ENCODE peak calls at places on chromosomes 2 and 18, in nine cellular contexts. E, H, G, V, O, N, M, F and I are unnamed samples.
A peak's percentile ranks its signal among the peaks of the same experiment; 100 is the strongest.

GRCh38 chr2:20593072-20594034 is 57.5 kb downstream of the HS1BP3 start:
- DNase-seq in O (peak; percentile 69), M (peak; percentile 77), H (peak; percentile 93), F (peak; percentile 97), G (no peak), E (peak; percentile 95), V (no peak), N (no peak), I (peak; percentile 89)

GRCh38 chr2:26849056-26850001 is 1.4 kb downstream of the DPYSL5 start:
- DNase-seq in O (no peak), E (peak; percentile 69), G (no peak), V (no peak), N (no peak), M (no peak), F (no peak), H (no peak), I (peak; percentile 7)

GRCh38 chr2:102141915-102142828 is at the start of gene IL1R1:
- DNase-seq in G (no peak), M (peak; percentile 92), E (peak; percentile 96), O (peak; percentile 84), F (peak; percentile 85), N (peak; percentile 81), V (no peak), H (peak; percentile 80), I (peak; percentile 96)

GRCh38 chr2:27303093-27304025 is 4.9 kb downstream of the UCN start:
- DNase-seq in G (no peak), E (no peak), M (no peak), N (peak; percentile 73), V (peak; percentile 73), O (peak; percentile 43), H (peak; percentile 72), F (peak; percentile 83), I (peak; percentile 77)

GRCh38 chr2:203673933-203674332 is 32.5 kb upstream of the CD28 start:
- DNase-seq in M (no peak), O (no peak), E (no peak), N (peak; percentile 93), G (peak; percentile 74), H (no peak), V (no peak), F (peak; percentile 50), I (peak; percentile 74)

GRCh38 chr2:18319987-18320386 is 240.5 kb downstream of the RDH14 start:
- DNase-seq in G (no peak), H (peak; percentile 47), M (no peak), V (no peak), E (no peak), O (no peak), N (no peak), F (no peak), I (no peak)

GRCh38 chr2:197079832-197080555 is 153.5 kb upstream of the PGAP1 start:
- DNase-seq in G (no peak), N (peak; percentile 39), V (no peak), F (no peak), M (no peak), E (no peak), O (no peak), H (peak; percentile 58), I (no peak)

GRCh38 chr2:229634574-229635185 is 79.7 kb downstream of the DNER start:
- DNase-seq in G (no peak), N (no peak), H (no peak), E (no peak), V (no peak), O (no peak), F (no peak), M (no peak), I (no peak)

GRCh38 chr18:24198461-24198860 is 59.6 kb downstream of the CABYR start:
- DNase-seq in O (no peak), H (no peak), E (no peak), G (no peak), V (no peak), N (no peak), F (no peak), M (no peak), I (no peak)

GRCh38 chr2:235598842-235599531 is 105.1 kb downstream of the AGAP1 start:
- DNase-seq in G (no peak), N (no peak), M (no peak), O (no peak), F (no peak), H (peak; percentile 38), E (no peak), V (no peak), I (no peak)

GRCh38 chr2:157305713-157306110 is 19.9 kb downstream of the ERMN start:
- DNase-seq in E (no peak), O (no peak), H (peak; percentile 5), V (no peak), M (no peak), F (no peak), N (no peak), G (no peak), I (no peak)

GRCh38 chr2:152618188-152618564 is 99.1 kb downstream of the PRPF40A start:
- DNase-seq in G (no peak), E (no peak), H (no peak), M (no peak), N (no peak), V (no peak), O (no peak), F (no peak), I (no peak)

GRCh38 chr2:219368690-219369108 is 19.0 kb downstream of the DNPEP start:
- DNase-seq in G (no peak), N (peak; percentile 88), V (no peak), M (no peak), O (no peak), H (peak; percentile 90), E (no peak), F (peak; percentile 91), I (peak; percentile 81)

GRCh38 chr18:74083071-74083954 is 64.3 kb downstream of the FBXO15 start:
- DNase-seq in O (no peak), N (peak; percentile 8), F (no peak), M (no peak), G (no peak), E (no peak), H (no peak), V (no peak), I (peak; percentile 6)

GRCh38 chr2:19900536-19901200 is 1.1 kb downstream of the TTC32 start:
- DNase-seq in O (no peak), M (no peak), N (peak; percentile 23), G (no peak), H (no peak), E (no peak), F (peak; percentile 12), V (no peak), I (no peak)

GRCh38 chr18:34928754-34929335 is 112.4 kb upstream of the MAPRE2 start:
- DNase-seq in E (no peak), H (no peak), G (no peak), V (no peak), O (no peak), F (no peak), N (no peak), M (no peak), I (no peak)

GRCh38 chr2:96762529-96763253 is 2.0 kb downstream of the CNNM4 start:
- DNase-seq in H (no peak), F (peak; percentile 22), G (no peak), M (no peak), N (no peak), E (no peak), V (no peak), O (no peak), I (peak; percentile 55)

GRCh38 chr2:96760986-96761832 is 507 bp downstream of the CNNM4 start:
- DNase-seq in E (peak; percentile 90), M (peak; percentile 77), V (no peak), O (peak; percentile 43), G (no peak), F (peak; percentile 30), H (no peak), N (peak; percentile 28), I (peak; percentile 60)

GRCh38 chr2:173860566-173860965 is 104.6 kb downstream of the SP3 start:
- DNase-seq in V (no peak), F (no peak), N (no peak), O (no peak), M (no peak), H (no peak), E (no peak), G (no peak), I (no peak)

GRCh38 chr18:53909668-53910067 is 314.8 kb downstream of the MBD2 start:
- DNase-seq in G (peak; percentile 15), O (no peak), M (no peak), N (peak; percentile 50), F (peak; percentile 13), V (no peak), E (no peak), H (peak; percentile 1), I (peak; percentile 22)
- TF ChIP-seq CTCF in G (peak; percentile 62), O (no peak), M (peak; percentile 48), N (peak; percentile 74), F (peak; percentile 54), V (peak; percentile 7), E (peak; percentile 23), H (peak; percentile 22), I (peak; percentile 24)

GRCh38 chr18:45837283-45838070 is 12.0 kb downstream of the SIGLEC15 start:
- DNase-seq in F (peak; percentile 62), M (peak; percentile 83), V (no peak), O (peak; percentile 60), H (no peak), N (peak; percentile 49), E (peak; percentile 81), G (no peak), I (peak; percentile 84)
- TF ChIP-seq CTCF in F (no peak), M (peak; percentile 55), V (peak; percentile 38), O (no peak), H (no peak), N (no peak), E (peak; percentile 42), G (peak; percentile 2), I (peak; percentile 10)

GRCh38 chr18:13879492-13879891 is 35.8 kb downstream of the MC2R start:
- DNase-seq in V (no peak), E (no peak), G (no peak), N (no peak), H (no peak), F (no peak), O (no peak), M (no peak), I (no peak)

GRCh38 chr18:13878858-13879257 is 36.5 kb downstream of the MC2R start:
- DNase-seq in F (no peak), H (no peak), G (no peak), M (no peak), V (no peak), E (no peak), N (no peak), O (no peak), I (no peak)

GRCh38 chr18:13877133-13877532 is 38.2 kb downstream of the MC2R start:
- DNase-seq in F (no peak), G (no peak), N (no peak), O (no peak), M (no peak), H (no peak), E (no peak), V (no peak), I (no peak)

GRCh38 chr18:13885009-13885408 is 30.3 kb downstream of the MC2R start:
- DNase-seq in G (no peak), V (no peak), H (no peak), M (no peak), F (no peak), E (no peak), O (no peak), N (no peak), I (no peak)

GRCh38 chr18:13879937-13880336 is 35.4 kb downstream of the MC2R start:
- DNase-seq in M (no peak), N (no peak), H (no peak), O (no peak), V (no peak), F (no peak), E (no peak), G (no peak), I (no peak)
- TF ChIP-seq CTCF in M (no peak), N (no peak), H (no peak), O (no peak), V (no peak), F (no peak), E (no peak), G (no peak), I (no peak)

GRCh38 chr2:237865623-237866041 is 6.2 kb downstream of the RAMP1 start:
- DNase-seq in M (no peak), O (no peak), E (peak; percentile 52), F (no peak), N (no peak), G (no peak), H (no peak), V (peak; percentile 20), I (no peak)
- TF ChIP-seq CTCF in M (no peak), O (no peak), E (no peak), F (peak; percentile 10), N (peak; percentile 4), G (no peak), H (peak; percentile 4), V (no peak), I (no peak)